ENCODE peak calls at places on chromosomes 7 and 10, in five cellular contexts. H, C, E, L and S are unnamed samples.

GRCh38 chr7:30795161-30795943 is 24.1 kb downstream of the MINDY4 start:
- DNase-seq in H (no peak), C (no peak), E (no peak), L (no peak), S (no peak)

GRCh38 chr10:86773486-86773885 is 17.1 kb downstream of the BMPR1A start:
- DNase-seq in H (no peak), C (no peak), E (no peak), L (no peak), S (no peak)

GRCh38 chr10:125201108-125201524 is 40.8 kb upstream of the CTBP2 start:
- DNase-seq in H (peak), C (peak), E (no peak), L (peak), S (peak)

GRCh38 chr10:77496941-77497420 is 140.6 kb downstream of the KCNMA1 start:
- DNase-seq in H (peak), C (no peak), E (peak), L (no peak), S (no peak)

GRCh38 chr7:84647797-84648762 is 453.5 kb upstream of the SEMA3A start:
- DNase-seq in H (peak), C (no peak), E (no peak), L (no peak), S (peak)

GRCh38 chr10:58266826-58267712 is 625 bp downstream of the IPMK start:
- DNase-seq in H (peak), C (peak), E (peak), L (peak), S (peak)

GRCh38 chr10:31034041-31034918 is 2.6 kb upstream of the ZNF438 start:
- DNase-seq in H (peak), C (peak), E (no peak), L (no peak), S (peak)

GRCh38 chr7:131636092-131636491 is 79.7 kb upstream of the PODXL start:
- DNase-seq in H (no peak), C (no peak), E (no peak), L (no peak), S (no peak)

GRCh38 chr10:89531359-89531758 is 4.0 kb downstream of the SLC16A12 start:
- DNase-seq in H (no peak), C (no peak), E (no peak), L (no peak), S (no peak)

GRCh38 chr7:84950836-84951235 is 236.0 kb downstream of the SEMA3D start:
- DNase-seq in H (peak), C (peak), E (no peak), L (no peak), S (peak)

GRCh38 chr7:34463830-34464229 is 194.2 kb upstream of the NPSR1 start:
- DNase-seq in H (no peak), C (peak), E (peak), L (no peak), S (peak)

GRCh38 chr7:139614886-139615285 is 91.4 kb downstream of the CLEC2L start:
- DNase-seq in H (no peak), C (no peak), E (no peak), L (no peak), S (no peak)

GRCh38 chr10:80412521-80412920 is 4.2 kb downstream of the PRXL2A start:
- DNase-seq in H (no peak), C (no peak), E (no peak), L (no peak), S (peak)

GRCh38 chr10:66782776-66783175 is 143.1 kb upstream of the LRRTM3 start:
- DNase-seq in H (peak), C (no peak), E (no peak), L (no peak), S (no peak)

GRCh38 chr7:83439021-83439420 is 209.9 kb downstream of the SEMA3E start:
- DNase-seq in H (peak), C (no peak), E (no peak), L (no peak), S (no peak)

GRCh38 chr7:103132995-103133688 is 15.8 kb downstream of the NAPEPLD start:
- DNase-seq in H (no peak), C (no peak), E (no peak), L (no peak), S (no peak)

GRCh38 chr7:114656471-114656870 is 241.9 kb downstream of the FOXP2 start:
- DNase-seq in H (no peak), C (no peak), E (no peak), L (no peak), S (no peak)

GRCh38 chr10:497898-498451 is 191.5 kb downstream of the DIP2C start:
- DNase-seq in H (no peak), C (no peak), E (no peak), L (no peak), S (no peak)

GRCh38 chr7:92799446-92800211 is 36.7 kb downstream of the CDK6 start:
- DNase-seq in H (no peak), C (no peak), E (no peak), L (no peak), S (no peak)

GRCh38 chr7:3636131-3636860 is 335.2 kb downstream of the SDK1 start:
- DNase-seq in H (no peak), C (no peak), E (no peak), L (no peak), S (no peak)

GRCh38 chr7:93861325-93861949 is 29.1 kb downstream of the TFPI2 start:
- DNase-seq in H (no peak), C (no peak), E (no peak), L (no peak), S (no peak)
- TF ChIP-seq CTCF in H (no peak), C (no peak), E (no peak), L (no peak), S (peak)

DNA sequence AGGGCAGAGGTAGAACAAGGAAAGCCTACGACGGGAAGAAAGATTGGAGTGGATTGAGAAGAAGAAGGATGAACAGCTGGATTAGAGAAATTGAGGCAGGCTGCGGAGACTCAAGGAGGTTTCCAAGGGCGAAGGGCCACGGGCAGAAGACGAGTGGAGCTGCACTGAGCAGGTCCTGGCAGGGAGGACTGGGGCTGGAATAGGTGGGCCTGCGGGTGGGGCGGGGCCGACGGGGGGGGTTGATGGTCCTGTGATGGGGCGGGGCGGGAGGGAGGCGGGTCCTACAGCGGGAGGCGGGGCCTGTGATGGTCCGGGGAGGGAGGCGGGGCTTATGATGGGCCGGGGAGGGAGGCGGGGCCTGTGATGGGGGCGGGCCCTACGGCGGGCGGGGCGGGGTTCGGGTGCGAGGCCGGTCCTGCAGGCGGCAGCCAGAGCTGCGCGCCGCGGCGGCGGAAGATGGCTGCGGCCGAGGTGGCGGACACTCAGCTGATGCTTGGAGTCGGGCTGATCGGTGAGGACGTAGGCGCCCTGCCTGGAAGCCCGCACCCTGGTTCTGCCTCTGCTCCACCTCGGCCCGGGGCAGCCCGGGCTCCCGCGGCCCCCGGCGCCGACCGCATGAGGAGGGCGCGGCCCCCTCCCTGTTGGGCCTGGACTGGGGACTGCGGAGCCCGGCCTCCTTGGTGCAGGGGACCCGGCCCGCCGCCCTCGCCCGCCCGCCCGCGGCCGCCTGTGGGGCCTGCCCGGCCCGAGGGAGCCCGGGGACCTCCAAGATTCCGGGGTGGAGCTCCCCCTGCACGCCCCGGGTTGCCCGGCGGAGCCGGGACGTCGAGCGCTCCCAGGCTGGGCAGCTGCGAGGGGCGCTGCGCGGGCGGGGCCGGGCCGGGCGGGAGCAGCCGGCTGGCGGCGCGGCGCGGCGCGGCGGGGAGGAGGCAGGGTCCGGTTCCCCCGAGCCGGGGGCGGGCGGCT is at the start of gene DENND10:
- DNase-seq in H (peak), C (peak), E (no peak), L (peak), S (peak)
- TF ChIP-seq CTCF in H (no peak), C (no peak), E (no peak), L (no peak), S (no peak)

GRCh38 chr10:75399461-75400162 is 2.0 kb downstream of the ZNF503 start:
- DNase-seq in H (peak), C (peak), E (peak), L (peak), S (peak)
- TF ChIP-seq CTCF in H (no peak), C (peak), E (peak), L (peak), S (peak)

GRCh38 chr7:27139335-27140107 is 4.0 kb downstream of the HOXA5 start:
- DNase-seq in H (no peak), C (no peak), E (no peak), L (no peak), S (peak)

GRCh38 chr7:27141138-27141537 is 2.3 kb downstream of the HOXA5 start:
- DNase-seq in H (no peak), C (no peak), E (no peak), L (no peak), S (peak)

GRCh38 chr7:27141591-27142561 is 1.6 kb downstream of the HOXA5 start:
- DNase-seq in H (no peak), C (no peak), E (peak), L (no peak), S (peak)

GRCh38 chr7:27138987-27139334 is 4.5 kb downstream of the HOXA5 start:
- DNase-seq in H (no peak), C (no peak), E (no peak), L (no peak), S (peak)

GRCh38 chr7:27140108-27140842 is 3.2 kb downstream of the HOXA5 start:
- DNase-seq in H (no peak), C (no peak), E (no peak), L (no peak), S (peak)
- TF ChIP-seq CTCF in H (no peak), C (no peak), E (no peak), L (no peak), S (no peak)

DNA sequence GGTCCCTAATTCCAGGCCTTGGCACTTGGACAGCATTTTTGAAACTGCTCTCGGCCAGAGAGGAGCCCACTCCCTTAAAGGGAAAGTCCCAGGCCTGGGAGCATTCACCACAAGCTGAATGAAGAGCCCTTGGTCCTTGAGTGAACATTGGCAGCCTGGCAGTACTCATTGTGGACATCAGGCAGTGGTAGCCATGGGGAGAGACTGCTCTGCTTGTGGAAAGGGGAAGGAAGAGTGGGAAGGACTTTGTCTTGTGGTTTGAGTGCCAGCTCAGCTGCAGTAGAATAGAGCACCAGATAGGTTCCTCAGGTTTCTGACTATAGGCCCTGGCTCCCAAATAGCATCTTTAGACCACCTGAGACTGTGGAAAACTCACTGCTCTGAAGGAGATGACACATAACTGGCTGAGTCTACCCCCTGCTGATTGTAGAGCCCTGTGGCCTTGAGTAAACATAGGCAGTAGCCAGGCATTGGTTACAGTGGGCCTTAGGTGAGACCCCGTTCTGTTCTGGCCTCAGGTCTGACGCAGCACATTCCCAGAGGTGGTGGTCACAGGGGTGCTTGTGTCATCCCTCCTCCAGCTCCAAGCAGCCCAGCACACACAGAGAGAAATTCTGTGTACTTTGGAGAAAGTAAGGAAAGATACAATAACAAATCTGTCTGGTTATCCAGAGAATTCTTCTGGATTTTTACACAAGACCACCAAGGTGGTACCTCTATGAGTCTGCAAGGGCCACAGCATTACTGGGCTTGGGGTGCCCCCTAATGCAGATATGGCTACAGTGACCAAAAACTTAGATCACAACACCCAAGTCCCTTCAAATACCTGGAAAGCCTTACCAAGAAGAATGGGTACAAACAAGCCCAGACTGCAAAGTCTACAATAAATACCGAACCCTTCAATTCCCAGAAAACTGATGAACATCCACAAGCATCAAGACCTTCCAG is 153.8 kb downstream of the GNAI1 start:
- DNase-seq in H (peak), C (no peak), E (peak), L (no peak), S (peak)
- TF ChIP-seq CTCF in H (no peak), C (peak), E (peak), L (no peak), S (no peak)

GRCh38 chr7:158772916-158773315 is 56.4 kb downstream of the ESYT2 start:
- DNase-seq in H (no peak), C (no peak), E (no peak), L (no peak), S (no peak)
- TF ChIP-seq CTCF in H (no peak), C (no peak), E (no peak), L (no peak), S (no peak)

DNA sequence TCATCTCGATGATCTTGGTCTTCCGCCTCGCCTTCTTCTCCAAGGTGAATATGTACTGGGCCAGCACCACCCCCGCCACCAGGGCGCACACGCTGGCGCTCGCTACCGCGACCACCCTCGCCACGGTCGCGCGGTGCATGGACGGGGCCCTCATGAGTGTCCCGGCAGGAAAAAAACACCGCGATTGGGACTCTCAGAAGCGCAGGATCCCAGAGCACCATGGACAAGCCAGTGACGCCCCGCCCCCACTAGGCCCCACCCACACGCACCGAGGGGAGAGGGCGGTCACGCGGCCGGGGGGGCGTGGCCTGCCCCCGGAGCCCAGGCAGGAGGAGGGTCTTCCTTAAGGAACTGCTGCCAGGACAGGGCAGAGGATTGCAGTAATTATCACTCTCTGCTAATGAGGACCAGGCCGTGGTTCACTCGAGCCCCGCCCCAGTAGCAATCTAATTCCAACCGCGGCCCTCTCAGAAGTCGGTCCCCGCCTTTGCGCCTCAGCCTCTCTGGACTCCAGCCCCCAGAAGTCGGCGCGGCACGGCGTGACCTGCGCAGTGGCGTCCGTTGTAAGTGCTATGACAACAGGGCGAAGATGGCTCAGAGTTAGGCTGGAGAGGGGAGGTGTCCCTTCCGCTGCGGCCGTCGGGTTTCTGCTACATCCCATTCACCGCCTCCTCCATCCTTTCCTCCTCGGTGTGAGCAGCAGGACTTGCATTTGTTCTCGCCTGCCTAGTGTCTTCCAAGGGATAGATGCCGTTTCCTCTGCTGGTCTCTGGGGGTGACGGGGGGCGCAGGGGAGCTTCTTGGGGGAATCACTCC is at the start of gene BBS9:
- DNase-seq in H (peak), C (peak), E (peak), L (peak), S (peak)
- TF ChIP-seq CTCF in H (no peak), C (no peak), E (peak), L (no peak), S (no peak)